ENCODE peak calls at places on chromosomes 11 and 22, in nine cellular contexts. R, F, O, K, A, B, N, Z and X are unnamed samples.

GRCh38 chr11:134033696-134034491 is 35.0 kb upstream of the JAM3 start:
- DNase-seq in Z (peak; percentile 93), R (peak; percentile 77), O (no peak), N (peak; percentile 56), F (peak; percentile 59), A (peak; percentile 46), B (peak; percentile 84), K (peak; percentile 72), X (no peak)

GRCh38 chr11:40958707-40959106 is 500.7 kb downstream of the LRRC4C start:
- DNase-seq in F (no peak), K (no peak), B (no peak), Z (no peak), O (no peak), R (no peak), N (no peak), A (no peak), X (no peak)

GRCh38 chr22:19406846-19407245 is 24.7 kb downstream of the HIRA start:
- DNase-seq in F (no peak), B (no peak), K (no peak), O (no peak), Z (no peak), N (no peak), R (no peak), A (no peak), X (no peak)

GRCh38 chr22:27881404-27881803 is 37.7 kb downstream of the PITPNB start:
- DNase-seq in Z (no peak), F (no peak), A (no peak), R (no peak), K (no peak), B (peak; percentile 51), N (no peak), O (no peak), X (no peak)

GRCh38 chr11:116731097-116731761 is 41.6 kb downstream of the BUD13 start:
- DNase-seq in K (no peak), O (no peak), A (no peak), B (peak; percentile 13), R (no peak), N (no peak), Z (peak; percentile 78), F (no peak), X (no peak)

GRCh38 chr11:97140885-97141494 is 751.2 kb downstream of the JRKL start:
- DNase-seq in Z (no peak), R (no peak), N (no peak), F (no peak), A (no peak), B (no peak), O (no peak), K (peak; percentile 39), X (peak; percentile 2)

GRCh38 chr11:111035746-111036145 is 209.8 kb upstream of the POU2AF2 start:
- DNase-seq in O (no peak), F (no peak), B (no peak), R (no peak), N (no peak), Z (no peak), A (no peak), K (no peak), X (no peak)

GRCh38 chr22:17774206-17774927 is at the start of gene BID:
- DNase-seq in R (no peak), Z (no peak), N (no peak), F (no peak), O (peak; percentile 82), K (no peak), B (no peak), A (peak; percentile 51), X (peak; percentile 22)

GRCh38 chr22:23718371-23719165 is 27.8 kb downstream of the RGL4 start:
- DNase-seq in N (no peak), A (no peak), R (no peak), K (no peak), B (no peak), O (no peak), Z (no peak), F (no peak), X (no peak)

GRCh38 chr11:69909561-69910518 is 90.6 kb upstream of the FGF3 start:
- DNase-seq in B (peak; percentile 12), F (no peak), A (no peak), K (no peak), Z (peak; percentile 79), O (no peak), R (no peak), N (no peak), X (no peak)

GRCh38 chr22:46617250-46618103 is 2.7 kb upstream of the GRAMD4 start:
- DNase-seq in Z (no peak), K (no peak), O (no peak), R (no peak), A (no peak), B (peak; percentile 16), F (no peak), N (no peak), X (no peak)

GRCh38 chr22:33853200-33854097 is 66.8 kb downstream of the LARGE1 start:
- DNase-seq in Z (no peak), F (no peak), N (no peak), K (peak; percentile 59), A (no peak), O (peak; percentile 42), R (no peak), B (peak; percentile 77), X (no peak)

GRCh38 chr11:111660822-111661221 is 58.6 kb downstream of the SIK2 start:
- DNase-seq in N (no peak), R (no peak), K (no peak), O (no peak), F (no peak), A (no peak), B (no peak), Z (no peak), X (no peak)

GRCh38 chr22:44671742-44672141 is 30.3 kb upstream of the PRR5 start:
- DNase-seq in A (peak; percentile 12), N (no peak), F (no peak), Z (no peak), K (peak; percentile 46), B (peak; percentile 45), O (no peak), R (peak; percentile 34), X (peak; percentile 85)

GRCh38 chr11:34910817-34911216 is 5.4 kb downstream of the APIP start:
- DNase-seq in A (no peak), Z (no peak), O (no peak), R (no peak), N (no peak), K (no peak), F (no peak), B (no peak), X (no peak)

GRCh38 chr11:108501396-108501795 is 3.2 kb upstream of the POGLUT3 start:
- DNase-seq in N (no peak), K (no peak), F (no peak), R (no peak), O (no peak), B (no peak), Z (no peak), A (no peak), X (no peak)

GRCh38 chr11:6333112-6333511 is 12.8 kb upstream of the CAVIN3 start:
- DNase-seq in R (no peak), K (no peak), A (no peak), F (no peak), O (no peak), N (no peak), Z (no peak), B (peak; percentile 15), X (no peak)

GRCh38 chr22:35310556-35311550 is 11.2 kb downstream of the TOM1 start:
- DNase-seq in B (no peak), R (peak; percentile 33), A (no peak), N (no peak), Z (no peak), F (no peak), O (no peak), K (no peak), X (no peak)

GRCh38 chr11:12448131-12448939 is 71.0 kb downstream of the PARVA start:
- DNase-seq in A (no peak), N (no peak), B (no peak), O (no peak), F (no peak), R (no peak), Z (no peak), K (no peak), X (no peak)

GRCh38 chr11:12248330-12248729 is 129.0 kb upstream of the PARVA start:
- DNase-seq in N (no peak), B (no peak), Z (no peak), K (no peak), A (no peak), R (no peak), O (no peak), F (no peak), X (no peak)

GRCh38 chr22:32662587-32662915 is 139.0 kb upstream of the TIMP3 start:
- DNase-seq in F (no peak), R (no peak), K (no peak), Z (no peak), B (no peak), O (no peak), A (no peak), N (no peak), X (no peak)

GRCh38 chr22:38681784-38682335 is at the start of gene TOMM22:
- DNase-seq in O (peak; percentile 87), A (peak; percentile 77), N (peak; percentile 84), Z (peak; percentile 97), B (peak; percentile 85), K (peak; percentile 90), F (peak; percentile 83), R (peak; percentile 85), X (peak; percentile 91)

GRCh38 chr11:69523453-69523852 is 42.0 kb downstream of the LINC01488 start:
- DNase-seq in N (no peak), B (no peak), R (no peak), K (no peak), F (no peak), A (no peak), O (no peak), Z (no peak), X (no peak)

GRCh38 chr11:21472256-21472655 is 720.6 kb upstream of the ANO5 start:
- DNase-seq in R (no peak), F (no peak), A (no peak), N (no peak), B (no peak), Z (no peak), O (no peak), K (peak; percentile 38), X (no peak)

GRCh38 chr22:28018461-28018927 is 99.4 kb upstream of the PITPNB start:
- DNase-seq in A (no peak), F (no peak), K (no peak), Z (peak; percentile 74), N (no peak), R (no peak), O (no peak), B (no peak), X (no peak)

GRCh38 chr11:35814026-35814425 is 129.8 kb upstream of the LDLRAD3 start:
- DNase-seq in A (no peak), O (no peak), K (no peak), B (no peak), Z (no peak), N (no peak), F (no peak), R (no peak), X (no peak)

GRCh38 chr11:92643827-92644226 is 325.6 kb upstream of the MTNR1B start:
- DNase-seq in K (no peak), Z (no peak), N (no peak), B (no peak), F (no peak), O (no peak), A (no peak), R (no peak), X (no peak)

GRCh38 chr11:130208241-130209127 is 48.9 kb downstream of the ST14 start:
- DNase-seq in K (no peak), Z (peak; percentile 77), F (no peak), A (no peak), B (no peak), O (no peak), N (no peak), R (no peak), X (no peak)

GRCh38 chr11:43942651-43943356 is 367 bp downstream of the C11orf96 start:
- DNase-seq in R (peak; percentile 25), N (no peak), O (no peak), B (no peak), F (no peak), K (no peak), A (no peak), Z (peak; percentile 83), X (no peak)

GRCh38 chr11:746289-747175 is 732 bp upstream of the TALDO1 start:
- DNase-seq in K (peak; percentile 75), B (no peak), O (no peak), Z (no peak), R (peak; percentile 41), A (no peak), N (no peak), F (peak; percentile 48), X (no peak)

GRCh38 chr22:38694945-38695344 is 5.8 kb downstream of the JOSD1 start:
- DNase-seq in B (no peak), N (no peak), R (no peak), O (no peak), K (no peak), Z (no peak), A (no peak), F (no peak), X (no peak)